ENCODE peak calls at places on chromosomes 3 and 15, in six cellular contexts. One of them, this sample, is unnamed.

GRCh38 chr3:170840291-170840859 is 29.6 kb downstream of the RPL22L1 start:
- DNase-seq in H7: no peak
- DNase-seq in activated CD4-positive, alpha-beta T cell treated with anti-CD3 and anti-CD28 coated beads for 24 hours: no peak
- DNase-seq in EL: peak; percentile 18
- DNase-seq in skeletal muscle cell: peak; percentile 18
- DNase-seq in anterior cingulate cortex: no peak
- DNase-seq in this sample: no peak

GRCh38 chr15:70788114-70789049 is 25.0 kb upstream of the UACA start:
- DNase-seq in H7: no peak
- DNase-seq in activated CD4-positive, alpha-beta T cell treated with anti-CD3 and anti-CD28 coated beads for 24 hours: no peak
- DNase-seq in EL: peak; percentile 93
- DNase-seq in skeletal muscle cell: no peak
- DNase-seq in anterior cingulate cortex: no peak
- DNase-seq in this sample: peak; percentile 56

GRCh38 chr15:96428742-96429141 is 98.2 kb downstream of the NR2F2 start:
- DNase-seq in H7: no peak
- DNase-seq in activated CD4-positive, alpha-beta T cell treated with anti-CD3 and anti-CD28 coated beads for 24 hours: no peak
- DNase-seq in EL: peak; percentile 99
- DNase-seq in skeletal muscle cell: peak; percentile 81
- DNase-seq in anterior cingulate cortex: no peak
- DNase-seq in this sample: no peak

GRCh38 chr15:95804484-95804883 is 526.0 kb upstream of the NR2F2 start:
- DNase-seq in H7: no peak
- DNase-seq in activated CD4-positive, alpha-beta T cell treated with anti-CD3 and anti-CD28 coated beads for 24 hours: no peak
- DNase-seq in EL: no peak
- DNase-seq in skeletal muscle cell: no peak
- DNase-seq in anterior cingulate cortex: no peak
- DNase-seq in this sample: no peak

GRCh38 chr3:59836525-59836924 is 786.7 kb upstream of the CFAP20DC start:
- DNase-seq in H7: no peak
- DNase-seq in activated CD4-positive, alpha-beta T cell treated with anti-CD3 and anti-CD28 coated beads for 24 hours: no peak
- DNase-seq in EL: no peak
- DNase-seq in skeletal muscle cell: peak; percentile 23
- DNase-seq in anterior cingulate cortex: no peak
- DNase-seq in this sample: no peak

GRCh38 chr3:32176989-32177701 is 61.3 kb upstream of the CMTM8 start:
- DNase-seq in H7: peak; percentile 54
- DNase-seq in activated CD4-positive, alpha-beta T cell treated with anti-CD3 and anti-CD28 coated beads for 24 hours: peak; percentile 12
- DNase-seq in EL: peak; percentile 74
- DNase-seq in skeletal muscle cell: no peak
- DNase-seq in anterior cingulate cortex: no peak
- DNase-seq in this sample: no peak

GRCh38 chr3:11569156-11569741 is 74.5 kb downstream of the VGLL4 start:
- DNase-seq in H7: peak; percentile 43
- DNase-seq in activated CD4-positive, alpha-beta T cell treated with anti-CD3 and anti-CD28 coated beads for 24 hours: no peak
- DNase-seq in EL: no peak
- DNase-seq in skeletal muscle cell: no peak
- DNase-seq in anterior cingulate cortex: no peak
- DNase-seq in this sample: no peak

GRCh38 chr3:134406331-134407246 is 32.3 kb upstream of the AMOTL2 start:
- DNase-seq in H7: peak; percentile 86
- DNase-seq in activated CD4-positive, alpha-beta T cell treated with anti-CD3 and anti-CD28 coated beads for 24 hours: no peak
- DNase-seq in EL: no peak
- DNase-seq in skeletal muscle cell: no peak
- DNase-seq in anterior cingulate cortex: peak; percentile 67
- DNase-seq in this sample: peak; percentile 69

GRCh38 chr3:43389388-43390254 is 103.3 kb downstream of the SNRK start:
- DNase-seq in H7: no peak
- DNase-seq in activated CD4-positive, alpha-beta T cell treated with anti-CD3 and anti-CD28 coated beads for 24 hours: peak; percentile 41
- DNase-seq in EL: peak; percentile 50
- DNase-seq in skeletal muscle cell: peak; percentile 69
- DNase-seq in anterior cingulate cortex: no peak
- DNase-seq in this sample: peak; percentile 46

GRCh38 chr3:194223951-194224350 is 88.0 kb downstream of the HES1 start:
- DNase-seq in H7: no peak
- DNase-seq in activated CD4-positive, alpha-beta T cell treated with anti-CD3 and anti-CD28 coated beads for 24 hours: no peak
- DNase-seq in EL: no peak
- DNase-seq in skeletal muscle cell: no peak
- DNase-seq in anterior cingulate cortex: no peak
- DNase-seq in this sample: no peak

GRCh38 chr15:99427668-99428361 is 138.0 kb upstream of the MEF2A start:
- DNase-seq in H7: no peak
- DNase-seq in activated CD4-positive, alpha-beta T cell treated with anti-CD3 and anti-CD28 coated beads for 24 hours: no peak
- DNase-seq in EL: no peak
- DNase-seq in skeletal muscle cell: no peak
- DNase-seq in anterior cingulate cortex: no peak
- DNase-seq in this sample: no peak

GRCh38 chr15:99635794-99636193 is 70.0 kb downstream of the MEF2A start:
- DNase-seq in H7: no peak
- DNase-seq in activated CD4-positive, alpha-beta T cell treated with anti-CD3 and anti-CD28 coated beads for 24 hours: no peak
- DNase-seq in EL: no peak
- DNase-seq in skeletal muscle cell: no peak
- DNase-seq in anterior cingulate cortex: no peak
- DNase-seq in this sample: no peak

GRCh38 chr15:80564056-80564455 is 131.1 kb upstream of the ABHD17C start:
- DNase-seq in H7: no peak
- DNase-seq in activated CD4-positive, alpha-beta T cell treated with anti-CD3 and anti-CD28 coated beads for 24 hours: no peak
- DNase-seq in EL: no peak
- DNase-seq in skeletal muscle cell: no peak
- DNase-seq in anterior cingulate cortex: no peak
- DNase-seq in this sample: no peak

GRCh38 chr3:170178631-170179030 is 2.9 kb downstream of the PHC3 start:
- DNase-seq in H7: no peak
- DNase-seq in activated CD4-positive, alpha-beta T cell treated with anti-CD3 and anti-CD28 coated beads for 24 hours: no peak
- DNase-seq in EL: no peak
- DNase-seq in skeletal muscle cell: no peak
- DNase-seq in anterior cingulate cortex: no peak
- DNase-seq in this sample: peak; percentile 43

GRCh38 chr3:143974181-143974876 is 2.7 kb downstream of the DIPK2A start:
- DNase-seq in H7: no peak
- DNase-seq in activated CD4-positive, alpha-beta T cell treated with anti-CD3 and anti-CD28 coated beads for 24 hours: no peak
- DNase-seq in EL: no peak
- DNase-seq in skeletal muscle cell: no peak
- DNase-seq in anterior cingulate cortex: no peak
- DNase-seq in this sample: no peak

GRCh38 chr3:141878812-141879211 is 2.4 kb downstream of the ATP1B3 start:
- DNase-seq in H7: no peak
- DNase-seq in activated CD4-positive, alpha-beta T cell treated with anti-CD3 and anti-CD28 coated beads for 24 hours: no peak
- DNase-seq in EL: peak; percentile 66
- DNase-seq in skeletal muscle cell: peak; percentile 30
- DNase-seq in anterior cingulate cortex: no peak
- DNase-seq in this sample: no peak

GRCh38 chr15:85024509-85025336 is 43.1 kb downstream of the PDE8A start:
- DNase-seq in H7: no peak
- DNase-seq in activated CD4-positive, alpha-beta T cell treated with anti-CD3 and anti-CD28 coated beads for 24 hours: no peak
- DNase-seq in EL: peak; percentile 53
- DNase-seq in skeletal muscle cell: peak; percentile 24
- DNase-seq in anterior cingulate cortex: no peak
- DNase-seq in this sample: no peak

GRCh38 chr3:47006145-47006651 is 26.7 kb downstream of the NBEAL2 start:
- DNase-seq in H7: no peak
- DNase-seq in activated CD4-positive, alpha-beta T cell treated with anti-CD3 and anti-CD28 coated beads for 24 hours: no peak
- DNase-seq in EL: no peak
- DNase-seq in skeletal muscle cell: no peak
- DNase-seq in anterior cingulate cortex: no peak
- DNase-seq in this sample: no peak